ENCODE peak calls at places on chromosomes 7 and 10, in six cellular contexts. One of them, this sample, is unnamed.

GRCh38 chr7:135659159-135659837 is 3.0 kb upstream of the STMP1 start:
- DNase-seq in bronchial epithelial cell: no peak
- DNase-seq in mesendoderm: peak; percentile 29
- DNase-seq in GM23338: no peak
- DNase-seq in astrocyte: no peak
- DNase-seq in GM23248: no peak
- DNase-seq in this sample: no peak

GRCh38 chr7:148611692-148612091 is 21.1 kb downstream of the C7orf33 start:
- DNase-seq in mesendoderm: no peak
- DNase-seq in GM23338: peak; percentile 78
- DNase-seq in GM23248: no peak
- DNase-seq in astrocyte: no peak
- DNase-seq in bronchial epithelial cell: no peak
- DNase-seq in this sample: no peak

GRCh38 chr7:1928555-1929348 is 258.7 kb downstream of the ELFN1 start:
- DNase-seq in GM23248: no peak
- DNase-seq in bronchial epithelial cell: no peak
- DNase-seq in GM23338: no peak
- DNase-seq in mesendoderm: no peak
- DNase-seq in astrocyte: no peak
- DNase-seq in this sample: no peak

GRCh38 chr10:18005781-18006456 is 54.2 kb downstream of the SLC39A12 start:
- DNase-seq in bronchial epithelial cell: no peak
- DNase-seq in GM23248: peak; percentile 66
- DNase-seq in astrocyte: peak; percentile 79
- DNase-seq in GM23338: peak; percentile 37
- DNase-seq in mesendoderm: no peak
- DNase-seq in this sample: peak; percentile 69

GRCh38 chr7:13197501-13197900 is 510.1 kb downstream of the ARL4A start:
- DNase-seq in GM23338: no peak
- DNase-seq in mesendoderm: no peak
- DNase-seq in bronchial epithelial cell: peak; percentile 38
- DNase-seq in GM23248: peak; percentile 52
- DNase-seq in astrocyte: peak; percentile 68
- DNase-seq in this sample: peak; percentile 33

GRCh38 chr10:30758341-30758740 is 128.8 kb upstream of the LYZL2 start:
- DNase-seq in bronchial epithelial cell: no peak
- DNase-seq in GM23338: no peak
- DNase-seq in GM23248: peak; percentile 16
- DNase-seq in mesendoderm: no peak
- DNase-seq in astrocyte: peak; percentile 73
- DNase-seq in this sample: no peak

GRCh38 chr7:85682819-85683218 is 496.0 kb upstream of the SEMA3D start:
- DNase-seq in bronchial epithelial cell: peak; percentile 67
- DNase-seq in astrocyte: peak; percentile 26
- DNase-seq in mesendoderm: no peak
- DNase-seq in GM23248: peak; percentile 61
- DNase-seq in GM23338: no peak
- DNase-seq in this sample: no peak

GRCh38 chr7:82713506-82713905 is 269.9 kb upstream of the CACNA2D1 start:
- DNase-seq in GM23248: no peak
- DNase-seq in astrocyte: no peak
- DNase-seq in bronchial epithelial cell: no peak
- DNase-seq in mesendoderm: peak; percentile 65
- DNase-seq in GM23338: no peak
- DNase-seq in this sample: no peak

GRCh38 chr7:84536256-84536870 is 341.8 kb upstream of the SEMA3A start:
- DNase-seq in astrocyte: no peak
- DNase-seq in mesendoderm: peak; percentile 63
- DNase-seq in bronchial epithelial cell: peak; percentile 53
- DNase-seq in GM23248: peak; percentile 40
- DNase-seq in GM23338: no peak
- DNase-seq in this sample: no peak

GRCh38 chr10:14653271-14654161 is 121.2 kb downstream of the FAM107B start:
- DNase-seq in astrocyte: peak; percentile 70
- DNase-seq in mesendoderm: peak; percentile 93
- DNase-seq in GM23248: peak; percentile 89
- DNase-seq in GM23338: peak; percentile 82
- DNase-seq in bronchial epithelial cell: peak; percentile 89
- DNase-seq in this sample: peak; percentile 75

GRCh38 chr10:113562693-113563092 is 9.8 kb downstream of the HABP2 start:
- DNase-seq in GM23248: no peak
- DNase-seq in mesendoderm: no peak
- DNase-seq in GM23338: no peak
- DNase-seq in bronchial epithelial cell: no peak
- DNase-seq in astrocyte: no peak
- DNase-seq in this sample: no peak

GRCh38 chr7:159051916-159052315 is 92.8 kb downstream of the VIPR2 start:
- DNase-seq in bronchial epithelial cell: no peak
- DNase-seq in GM23338: no peak
- DNase-seq in GM23248: no peak
- DNase-seq in mesendoderm: no peak
- DNase-seq in astrocyte: no peak
- DNase-seq in this sample: no peak

GRCh38 chr7:24368161-24368560 is 84.2 kb downstream of the NPY start:
- DNase-seq in bronchial epithelial cell: no peak
- DNase-seq in astrocyte: no peak
- DNase-seq in GM23338: no peak
- DNase-seq in mesendoderm: no peak
- DNase-seq in GM23248: no peak
- DNase-seq in this sample: no peak

GRCh38 chr7:112889268-112889667 is 99.1 kb upstream of the TMEM168 start:
- DNase-seq in GM23248: no peak
- DNase-seq in astrocyte: no peak
- DNase-seq in mesendoderm: no peak
- DNase-seq in bronchial epithelial cell: no peak
- DNase-seq in GM23338: no peak
- DNase-seq in this sample: no peak

GRCh38 chr7:70434376-70434775 is 697.6 kb upstream of the GALNT17 start:
- DNase-seq in bronchial epithelial cell: peak; percentile 19
- DNase-seq in mesendoderm: no peak
- DNase-seq in GM23248: peak; percentile 2
- DNase-seq in astrocyte: no peak
- DNase-seq in GM23338: no peak
- DNase-seq in this sample: no peak

GRCh38 chr10:43201545-43202131 is 63.4 kb downstream of the CSGALNACT2 start:
- DNase-seq in bronchial epithelial cell: no peak
- DNase-seq in GM23338: no peak
- DNase-seq in astrocyte: no peak
- DNase-seq in GM23248: no peak
- DNase-seq in mesendoderm: no peak
- DNase-seq in this sample: no peak

GRCh38 chr10:3898821-3899220 is 113.8 kb upstream of the KLF6 start:
- DNase-seq in GM23248: no peak
- DNase-seq in GM23338: no peak
- DNase-seq in mesendoderm: no peak
- DNase-seq in bronchial epithelial cell: peak; percentile 99
- DNase-seq in astrocyte: no peak
- DNase-seq in this sample: no peak

GRCh38 chr7:51023547-51023946 is 240.9 kb upstream of the GRB10 start:
- DNase-seq in GM23338: no peak
- DNase-seq in GM23248: no peak
- DNase-seq in mesendoderm: no peak
- DNase-seq in bronchial epithelial cell: no peak
- DNase-seq in astrocyte: no peak
- DNase-seq in this sample: no peak

GRCh38 chr7:94252971-94253370 is 141.7 kb upstream of the COL1A2 start:
- DNase-seq in astrocyte: no peak
- DNase-seq in GM23248: no peak
- DNase-seq in bronchial epithelial cell: no peak
- DNase-seq in mesendoderm: no peak
- DNase-seq in GM23338: no peak
- DNase-seq in this sample: no peak

GRCh38 chr7:17233643-17234397 is 64.6 kb upstream of the AHR start:
- DNase-seq in bronchial epithelial cell: peak; percentile 7
- DNase-seq in GM23248: peak; percentile 29
- DNase-seq in astrocyte: no peak
- DNase-seq in GM23338: no peak
- DNase-seq in mesendoderm: peak; percentile 18
- DNase-seq in this sample: peak; percentile 19
- H3K4me3 ChIP-seq in bronchial epithelial cell: no peak overlapping the region
- H3K4me3 ChIP-seq in GM23248: peak overlapping the region; percentile 9
- H3K4me3 ChIP-seq in astrocyte: no peak overlapping the region
- H3K4me3 ChIP-seq in GM23338: no peak overlapping the region
- H3K4me3 ChIP-seq in mesendoderm: no peak overlapping the region
- H3K4me3 ChIP-seq in this sample: no peak overlapping the region

GRCh38 chr7:32285698-32286097 is 204.5 kb downstream of the LSM5 start:
- DNase-seq in mesendoderm: no peak
- DNase-seq in bronchial epithelial cell: no peak
- DNase-seq in astrocyte: no peak
- DNase-seq in GM23248: no peak
- DNase-seq in GM23338: no peak
- DNase-seq in this sample: no peak
- H3K27me3 ChIP-seq in mesendoderm: no peaks in the 10 kb centered on the region
- H3K27me3 ChIP-seq in bronchial epithelial cell: no peaks in the 10 kb centered on the region
- H3K27me3 ChIP-seq in astrocyte: no peaks in the 10 kb centered on the region
- H3K27me3 ChIP-seq in GM23248: no peaks in the 10 kb centered on the region
- H3K27me3 ChIP-seq in GM23338: no peaks in the 10 kb centered on the region
- H3K27me3 ChIP-seq in this sample: peaks cover 8% of the 10 kb centered on the region

GRCh38 chr10:79209831-79210230 is 137.4 kb upstream of the PPIF start:
- DNase-seq in GM23338: no peak
- DNase-seq in astrocyte: no peak
- DNase-seq in mesendoderm: no peak
- DNase-seq in bronchial epithelial cell: no peak
- DNase-seq in GM23248: no peak
- DNase-seq in this sample: no peak

GRCh38 chr10:79209340-79209739 is 137.9 kb upstream of the PPIF start:
- DNase-seq in GM23248: no peak
- DNase-seq in mesendoderm: no peak
- DNase-seq in bronchial epithelial cell: no peak
- DNase-seq in astrocyte: no peak
- DNase-seq in GM23338: no peak
- DNase-seq in this sample: no peak

GRCh38 chr10:79208251-79208983 is 138.9 kb upstream of the PPIF start:
- DNase-seq in astrocyte: no peak
- DNase-seq in bronchial epithelial cell: no peak
- DNase-seq in mesendoderm: no peak
- DNase-seq in GM23338: no peak
- DNase-seq in GM23248: no peak
- DNase-seq in this sample: no peak

GRCh38 chr10:79210672-79211071 is 136.6 kb upstream of the PPIF start:
- DNase-seq in GM23338: no peak
- DNase-seq in mesendoderm: no peak
- DNase-seq in GM23248: no peak
- DNase-seq in astrocyte: no peak
- DNase-seq in bronchial epithelial cell: no peak
- DNase-seq in this sample: no peak

DNA sequence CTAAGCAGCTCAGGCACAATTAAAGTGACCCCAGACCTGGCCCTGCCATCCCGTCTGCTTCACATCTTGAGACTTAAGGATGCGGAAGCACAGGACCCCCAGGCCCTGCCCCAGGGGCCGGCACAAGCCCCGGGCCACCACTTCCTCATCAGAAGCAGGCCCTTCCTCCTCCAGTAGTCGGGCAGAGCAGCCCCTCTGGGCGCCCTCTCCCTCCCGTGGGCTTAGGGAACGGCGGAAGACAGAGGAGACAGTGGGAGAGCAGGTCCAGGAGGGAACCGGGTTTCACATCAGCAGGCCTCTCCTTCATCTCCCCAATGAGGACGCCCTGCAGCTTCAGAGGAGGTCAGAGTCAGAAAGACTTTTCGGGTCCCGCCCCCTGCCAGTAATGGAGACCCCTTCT is 135.7 kb upstream of the PPIF start:
- DNase-seq in GM23338: no peak
- DNase-seq in bronchial epithelial cell: no peak
- DNase-seq in GM23248: no peak
- DNase-seq in mesendoderm: no peak
- DNase-seq in astrocyte: no peak
- DNase-seq in this sample: no peak
- H3K36me3 ChIP-seq in GM23338: no peaks in the 10 kb centered on the region
- H3K36me3 ChIP-seq in bronchial epithelial cell: peaks cover 37% of the 10 kb centered on the region
- H3K36me3 ChIP-seq in GM23248: peaks cover 28% of the 10 kb centered on the region
- H3K36me3 ChIP-seq in mesendoderm: peaks cover 5% of the 10 kb centered on the region
- H3K36me3 ChIP-seq in astrocyte: peaks cover 39% of the 10 kb centered on the region
- H3K36me3 ChIP-seq in this sample: peaks cover 86% of the 10 kb centered on the region

GRCh38 chr7:25801214-25801613 is 350.8 kb upstream of the NFE2L3 start:
- DNase-seq in GM23338: no peak
- DNase-seq in GM23248: no peak
- DNase-seq in bronchial epithelial cell: no peak
- DNase-seq in astrocyte: no peak
- DNase-seq in mesendoderm: no peak
- DNase-seq in this sample: no peak

GRCh38 chr7:25792586-25792985 is 359.4 kb upstream of the NFE2L3 start:
- DNase-seq in mesendoderm: no peak
- DNase-seq in astrocyte: no peak
- DNase-seq in GM23338: no peak
- DNase-seq in GM23248: no peak
- DNase-seq in bronchial epithelial cell: no peak
- DNase-seq in this sample: no peak

GRCh38 chr7:25790261-25790660 is 361.7 kb upstream of the NFE2L3 start:
- DNase-seq in astrocyte: no peak
- DNase-seq in GM23338: no peak
- DNase-seq in bronchial epithelial cell: peak; percentile 16
- DNase-seq in GM23248: peak; percentile 55
- DNase-seq in mesendoderm: no peak
- DNase-seq in this sample: no peak

GRCh38 chr7:25795824-25796235 is 356.2 kb upstream of the NFE2L3 start:
- DNase-seq in bronchial epithelial cell: peak; percentile 8
- DNase-seq in mesendoderm: no peak
- DNase-seq in GM23338: no peak
- DNase-seq in GM23248: peak; percentile 77
- DNase-seq in astrocyte: peak; percentile 6
- DNase-seq in this sample: no peak
- H3K4me3 ChIP-seq in bronchial epithelial cell: no peak overlapping the region
- H3K4me3 ChIP-seq in mesendoderm: no peak overlapping the region
- H3K4me3 ChIP-seq in GM23338: no peak overlapping the region
- H3K4me3 ChIP-seq in GM23248: peak overlapping the region; percentile 51
- H3K4me3 ChIP-seq in astrocyte: no peak overlapping the region
- H3K4me3 ChIP-seq in this sample: no peak overlapping the region

This sample was measured in MG63.